ENCODE peak calls at places on chromosomes 5 and 9, in five cellular contexts. Q, J, O, B and N are unnamed samples.
A peak's percentile ranks its signal among the peaks of the same experiment; 100 is the strongest.

GRCh38 chr9:3848445-3849114 is 322.8 kb upstream of the RFX3 start:
- DNase-seq in Q (peak; percentile 68), J (peak; percentile 50), O (no peak), B (peak; percentile 90), N (no peak)

GRCh38 chr5:180139731-180140626 is 68.4 kb upstream of the RNF130 start:
- DNase-seq in Q (no peak), J (peak; percentile 22), O (no peak), B (no peak), N (no peak)

GRCh38 chr5:171470420-171470819 is 51.0 kb downstream of the FGF18 start:
- DNase-seq in Q (no peak), J (no peak), O (no peak), B (no peak), N (no peak)

GRCh38 chr9:21326526-21327139 is 8.6 kb downstream of the KLHL9 start:
- DNase-seq in Q (peak; percentile 35), J (peak; percentile 45), O (peak; percentile 25), B (peak; percentile 58), N (no peak)

GRCh38 chr5:124798890-124799289 is 52.5 kb upstream of the ZNF608 start:
- DNase-seq in Q (no peak), J (no peak), O (no peak), B (no peak), N (no peak)

GRCh38 chr5:10621837-10622236 is 58.0 kb downstream of the ANKRD33B start:
- DNase-seq in Q (no peak), J (no peak), O (no peak), B (no peak), N (no peak)

GRCh38 chr9:20085842-20086241 is 297.0 kb upstream of the SLC24A2 start:
- DNase-seq in Q (no peak), J (peak; percentile 54), O (no peak), B (no peak), N (no peak)

GRCh38 chr5:9265391-9266287 is 280.2 kb downstream of the SEMA5A start:
- DNase-seq in Q (no peak), J (no peak), O (peak; percentile 96), B (peak; percentile 11), N (no peak)

GRCh38 chr9:126170286-126170823 is 156.3 kb upstream of the MVB12B start:
- DNase-seq in Q (no peak), J (no peak), O (no peak), B (no peak), N (no peak)

GRCh38 chr5:31194892-31195291 is 1.4 kb downstream of the CDH6 start:
- DNase-seq in Q (no peak), J (no peak), O (peak; percentile 38), B (no peak), N (no peak)

GRCh38 chr9:96448546-96449170 is 1.3 kb upstream of the HABP4 start:
- DNase-seq in Q (no peak), J (no peak), O (no peak), B (no peak), N (peak; percentile 51)

GRCh38 chr9:92713528-92713927 is 43.6 kb upstream of the IPPK start:
- DNase-seq in Q (no peak), J (no peak), O (no peak), B (no peak), N (no peak)

GRCh38 chr5:3024976-3025375 is 273.5 kb upstream of the IRX2 start:
- DNase-seq in Q (no peak), J (no peak), O (no peak), B (no peak), N (no peak)

GRCh38 chr9:70054546-70054945 is 10.9 kb downstream of the MAMDC2 start:
- DNase-seq in Q (no peak), J (no peak), O (no peak), B (no peak), N (no peak)

GRCh38 chr9:13513710-13514444 is 234.4 kb upstream of the MPDZ start:
- DNase-seq in Q (peak; percentile 29), J (peak; percentile 24), O (no peak), B (peak; percentile 81), N (peak; percentile 73)

GRCh38 chr5:994821-995220 is 13.8 kb upstream of the NKD2 start:
- DNase-seq in Q (no peak), J (no peak), O (no peak), B (no peak), N (no peak)

GRCh38 chr5:38509185-38509584 is 47.3 kb downstream of the LIFR start:
- DNase-seq in Q (no peak), J (no peak), O (peak; percentile 89), B (no peak), N (no peak)

GRCh38 chr9:117622347-117622746 is 81.9 kb upstream of the TLR4 start:
- DNase-seq in Q (no peak), J (no peak), O (no peak), B (peak; percentile 33), N (no peak)

GRCh38 chr5:111385970-111386831 is 126.1 kb downstream of the STARD4 start:
- DNase-seq in Q (no peak), J (peak; percentile 60), O (no peak), B (no peak), N (peak; percentile 64)

GRCh38 chr5:95439801-95440493 is 48.8 kb downstream of the FAM81B start:
- DNase-seq in Q (no peak), J (no peak), O (no peak), B (no peak), N (no peak)

GRCh38 chr5:141753971-141754713 is 72.1 kb upstream of the ARAP3 start:
- DNase-seq in Q (peak; percentile 75), J (no peak), O (no peak), B (peak; percentile 78), N (no peak)

GRCh38 chr5:52804359-52804758 is 16.6 kb downstream of the ITGA1 start:
- DNase-seq in Q (no peak), J (no peak), O (no peak), B (no peak), N (no peak)
- H3K27ac ChIP-seq in Q (no peak overlapping the region), J (peak overlapping the region; percentile 28), O (no peak overlapping the region), B (no peak overlapping the region), N (no peak overlapping the region)

GRCh38 chr9:98330831-98331230 is 75.4 kb upstream of the TBC1D2 start:
- DNase-seq in Q (no peak), J (no peak), O (peak; percentile 76), B (no peak), N (no peak)
- H3K9ac ChIP-seq in Q (no peak overlapping the region), J (no peak overlapping the region), O (no peak overlapping the region), B (no peak overlapping the region), N (no peak overlapping the region)

GRCh38 chr5:119274767-119275130 is 81.1 kb upstream of the TNFAIP8 start:
- DNase-seq in Q (no peak), J (no peak), O (peak; percentile 86), B (no peak), N (no peak)
- H3K4me3 ChIP-seq in Q (no peak overlapping the region), J (no peak overlapping the region), O (no peak overlapping the region), B (no peak overlapping the region), N (no peak overlapping the region)

GRCh38 chr9:36099718-36100117 is 36.8 kb upstream of the GLIPR2 start:
- DNase-seq in Q (no peak), J (no peak), O (no peak), B (no peak), N (no peak)

GRCh38 chr9:36102742-36103495 is 33.6 kb upstream of the GLIPR2 start:
- DNase-seq in Q (peak; percentile 56), J (peak; percentile 74), O (peak; percentile 77), B (peak; percentile 89), N (peak; percentile 40)

GRCh38 chr9:36100532-36100931 is 36.0 kb upstream of the GLIPR2 start:
- DNase-seq in Q (peak; percentile 12), J (no peak), O (peak; percentile 75), B (peak; percentile 49), N (no peak)

DNA sequence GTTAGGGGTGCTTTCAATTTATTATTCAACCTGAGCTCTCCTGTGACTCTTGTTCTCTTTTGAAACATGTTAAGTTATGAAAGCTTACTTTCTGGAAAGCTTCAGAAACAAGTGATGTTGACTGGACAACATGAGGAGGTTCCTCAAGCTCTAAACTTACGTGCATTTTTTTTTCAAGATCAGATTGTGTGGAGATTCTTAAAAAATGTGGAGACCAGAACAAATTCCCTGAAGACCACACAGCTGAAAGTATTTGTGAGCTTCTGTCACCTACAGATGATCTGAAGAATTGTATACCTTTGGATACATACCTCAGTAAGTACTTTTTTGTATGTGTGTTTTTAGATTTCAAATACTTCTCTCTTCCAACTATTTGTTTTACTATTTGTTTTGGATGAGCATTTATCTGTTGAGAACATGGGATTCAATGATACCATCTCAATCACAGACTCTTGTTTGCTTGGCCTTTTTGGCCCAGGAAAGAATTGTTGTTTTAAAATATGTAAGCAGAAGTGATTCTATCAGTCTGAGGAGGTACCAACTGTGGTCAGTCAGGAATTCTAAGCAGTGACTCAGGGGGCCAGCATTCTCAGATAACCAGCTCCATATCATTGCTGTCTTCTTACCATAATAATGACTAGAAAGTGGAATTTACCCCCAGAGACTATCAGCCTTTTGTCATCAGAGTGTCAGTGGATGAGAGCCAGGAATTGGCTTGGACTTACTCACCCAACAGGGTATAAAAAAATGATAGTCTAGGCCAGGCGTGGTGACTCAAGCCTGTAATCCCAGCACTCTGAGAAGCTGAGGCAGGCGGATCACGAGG is 34.4 kb upstream of the GLIPR2 start:
- DNase-seq in Q (no peak), J (no peak), O (peak; percentile 100), B (no peak), N (no peak)
- H3K27ac ChIP-seq in Q (no peak overlapping the region), J (peak overlapping the region; percentile 77), O (peak overlapping the region; percentile 89), B (no peak overlapping the region), N (no peak overlapping the region)